ENCODE peak calls at places on chromosomes 6 and 20, in seven cellular contexts. One of them, this sample, is unnamed.

GRCh38 chr20:13202553-13202952 is 18.5 kb upstream of the ISM1 start:
- DNase-seq in A549: no peak
- DNase-seq in K562: no peak
- DNase-seq in HCT116: no peak
- DNase-seq in GM23338: no peak
- DNase-seq in SK-N-SH: no peak
- DNase-seq in HL-60: no peak
- DNase-seq in this sample: no peak

GRCh38 chr20:57342829-57343228 is 8.2 kb upstream of the RAE1 start:
- DNase-seq in A549: no peak
- DNase-seq in K562: no peak
- DNase-seq in HCT116: no peak
- DNase-seq in GM23338: no peak
- DNase-seq in SK-N-SH: no peak
- DNase-seq in HL-60: no peak
- DNase-seq in this sample: no peak

GRCh38 chr20:48523191-48523757 is 304.5 kb downstream of the PREX1 start:
- DNase-seq in A549: peak
- DNase-seq in K562: no peak
- DNase-seq in HCT116: peak
- DNase-seq in GM23338: peak
- DNase-seq in SK-N-SH: peak
- DNase-seq in HL-60: peak
- DNase-seq in this sample: peak

GRCh38 chr6:139436521-139437348 is 62.3 kb upstream of the CITED2 start:
- DNase-seq in A549: peak
- DNase-seq in K562: no peak
- DNase-seq in HCT116: no peak
- DNase-seq in GM23338: no peak
- DNase-seq in SK-N-SH: no peak
- DNase-seq in HL-60: no peak
- DNase-seq in this sample: no peak

GRCh38 chr6:88349511-88349910 is 183.4 kb upstream of the CNR1 start:
- DNase-seq in A549: no peak
- DNase-seq in K562: no peak
- DNase-seq in HCT116: no peak
- DNase-seq in GM23338: no peak
- DNase-seq in SK-N-SH: no peak
- DNase-seq in HL-60: no peak
- DNase-seq in this sample: no peak

GRCh38 chr20:18057106-18057993 is at the start of gene OVOL2:
- DNase-seq in A549: peak
- DNase-seq in K562: peak
- DNase-seq in HCT116: peak
- DNase-seq in GM23338: peak
- DNase-seq in SK-N-SH: peak
- DNase-seq in HL-60: no peak
- DNase-seq in this sample: no peak

GRCh38 chr6:28807682-28808280 is 116.0 kb downstream of the TRIM27 start:
- DNase-seq in A549: peak
- DNase-seq in K562: peak
- DNase-seq in HCT116: peak
- DNase-seq in GM23338: peak
- DNase-seq in SK-N-SH: peak
- DNase-seq in HL-60: no peak
- DNase-seq in this sample: no peak

GRCh38 chr6:166463363-166464067 is 80.8 kb upstream of the MPC1 start:
- DNase-seq in A549: no peak
- DNase-seq in K562: no peak
- DNase-seq in HCT116: no peak
- DNase-seq in GM23338: no peak
- DNase-seq in SK-N-SH: no peak
- DNase-seq in HL-60: no peak
- DNase-seq in this sample: no peak

GRCh38 chr6:53718597-53719460 is 53.3 kb upstream of the KLHL31 start:
- DNase-seq in A549: peak
- DNase-seq in K562: peak
- DNase-seq in HCT116: peak
- DNase-seq in GM23338: peak
- DNase-seq in SK-N-SH: peak
- DNase-seq in HL-60: peak
- DNase-seq in this sample: peak

GRCh38 chr20:51768759-51769517 is 748 bp upstream of the ATP9A start:
- DNase-seq in A549: no peak
- DNase-seq in K562: no peak
- DNase-seq in HCT116: no peak
- DNase-seq in GM23338: peak
- DNase-seq in SK-N-SH: no peak
- DNase-seq in HL-60: no peak
- DNase-seq in this sample: no peak

GRCh38 chr6:140071115-140071514 is 696.7 kb upstream of the CITED2 start:
- DNase-seq in A549: no peak
- DNase-seq in K562: no peak
- DNase-seq in HCT116: no peak
- DNase-seq in GM23338: no peak
- DNase-seq in SK-N-SH: peak
- DNase-seq in HL-60: no peak
- DNase-seq in this sample: no peak

GRCh38 chr6:36743538-36744441 is 46.2 kb downstream of the RAB44 start:
- DNase-seq in A549: peak
- DNase-seq in K562: peak
- DNase-seq in HCT116: no peak
- DNase-seq in GM23338: no peak
- DNase-seq in SK-N-SH: no peak
- DNase-seq in HL-60: no peak
- DNase-seq in this sample: no peak

GRCh38 chr20:9978395-9979004 is 56.3 kb upstream of the ANKEF1 start:
- DNase-seq in A549: peak
- DNase-seq in K562: no peak
- DNase-seq in HCT116: peak
- DNase-seq in GM23338: peak
- DNase-seq in SK-N-SH: peak
- DNase-seq in HL-60: peak
- DNase-seq in this sample: peak

GRCh38 chr20:36523341-36523740 is 18.0 kb upstream of the MYL9 start:
- DNase-seq in A549: no peak
- DNase-seq in K562: no peak
- DNase-seq in HCT116: no peak
- DNase-seq in GM23338: no peak
- DNase-seq in SK-N-SH: no peak
- DNase-seq in HL-60: no peak
- DNase-seq in this sample: no peak

GRCh38 chr20:36085686-36086267 is 68.8 kb upstream of the EPB41L1 start:
- DNase-seq in A549: peak
- DNase-seq in K562: peak
- DNase-seq in HCT116: peak
- DNase-seq in GM23338: no peak
- DNase-seq in SK-N-SH: no peak
- DNase-seq in HL-60: no peak
- DNase-seq in this sample: peak

GRCh38 chr6:125453516-125453915 is 151.7 kb upstream of the HDDC2 start:
- DNase-seq in A549: no peak
- DNase-seq in K562: no peak
- DNase-seq in HCT116: no peak
- DNase-seq in GM23338: peak
- DNase-seq in SK-N-SH: no peak
- DNase-seq in HL-60: no peak
- DNase-seq in this sample: no peak
- H3K4me3 ChIP-seq in A549: no peak
- H3K4me3 ChIP-seq in K562: no peak
- H3K4me3 ChIP-seq in HCT116: no peak
- H3K4me3 ChIP-seq in GM23338: no peak
- H3K4me3 ChIP-seq in SK-N-SH: no peak
- H3K4me3 ChIP-seq in HL-60: no peak
- H3K4me3 ChIP-seq in this sample: no peak

DNA sequence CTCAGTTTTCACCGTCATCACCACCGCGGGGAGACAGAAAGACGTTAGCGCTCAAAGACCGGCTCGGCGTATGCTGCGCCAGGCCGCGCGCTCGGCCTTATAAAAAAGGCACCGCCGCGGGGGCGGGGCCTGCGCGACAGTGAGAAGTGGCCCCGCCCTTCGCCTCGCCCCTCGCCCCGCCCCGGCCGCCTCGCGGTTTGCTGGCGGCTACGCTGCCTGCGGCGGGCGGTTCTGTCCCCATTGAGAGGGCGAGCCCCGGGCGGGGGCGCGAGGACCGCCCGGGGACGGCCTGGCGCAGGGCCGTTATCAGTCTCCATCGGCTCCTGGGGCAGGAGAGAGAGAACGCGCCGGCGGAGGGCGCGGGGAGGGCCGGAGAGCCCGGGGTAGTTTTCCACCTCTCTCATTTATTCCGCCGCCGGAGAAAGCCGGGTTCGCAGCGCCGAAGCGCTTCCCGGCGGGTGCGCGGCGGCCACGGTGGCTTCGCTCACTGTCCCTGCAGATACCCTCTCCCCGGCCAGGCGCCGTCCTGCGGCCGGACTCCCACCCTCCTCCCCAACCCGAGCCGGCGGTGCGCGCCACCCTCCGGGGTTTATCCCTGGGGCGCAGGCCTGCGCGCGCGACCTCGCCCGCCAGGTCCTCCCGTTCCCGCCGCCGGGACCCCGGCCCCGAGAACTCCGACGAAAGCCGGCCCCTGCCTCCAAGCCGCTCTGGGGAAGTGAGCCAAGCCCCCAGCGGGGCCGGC is 122.5 kb upstream of the SLC2A12 start:
- DNase-seq in A549: peak
- DNase-seq in K562: peak
- DNase-seq in HCT116: peak
- DNase-seq in GM23338: peak
- DNase-seq in SK-N-SH: peak
- DNase-seq in HL-60: peak
- DNase-seq in this sample: peak
- TF ChIP-seq CTCF in A549: no peak
- TF ChIP-seq CTCF in K562: no peak
- TF ChIP-seq CTCF in HCT116: no peak
- TF ChIP-seq CTCF in GM23338: no peak
- TF ChIP-seq CTCF in SK-N-SH: no peak
- TF ChIP-seq CTCF in HL-60: no peak
- TF ChIP-seq CTCF in this sample: no peak

DNA sequence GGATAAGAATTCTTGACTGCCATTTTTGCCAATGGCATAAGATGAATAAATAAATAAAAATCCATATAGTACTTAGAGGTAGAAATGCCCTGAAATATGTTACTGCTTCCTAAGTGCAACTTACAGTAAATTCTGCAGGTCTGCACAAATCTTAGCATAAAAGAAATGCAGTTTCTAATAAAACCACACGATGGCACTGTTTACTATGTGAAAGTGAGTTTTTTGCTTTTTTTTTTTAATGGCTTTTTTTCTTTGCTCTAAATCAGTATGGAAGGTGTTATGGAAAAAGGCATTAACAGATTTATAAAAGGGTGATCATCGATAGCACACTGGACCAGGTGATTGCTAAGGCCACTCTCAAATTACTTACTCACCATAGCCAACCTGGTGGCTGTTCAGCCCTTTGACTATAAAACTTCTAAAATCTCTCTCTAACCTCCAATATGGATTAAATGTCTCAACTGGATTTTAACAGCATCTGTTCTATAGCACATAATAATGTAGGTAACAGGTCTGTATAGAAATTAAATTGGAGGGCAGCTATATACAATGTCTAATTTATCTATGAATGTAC is 45.8 kb downstream of the AHI1 start:
- DNase-seq in A549: peak
- DNase-seq in K562: peak
- DNase-seq in HCT116: peak
- DNase-seq in GM23338: peak
- DNase-seq in SK-N-SH: peak
- DNase-seq in HL-60: no peak
- DNase-seq in this sample: peak
- TF ChIP-seq REST in A549: no peak
- TF ChIP-seq REST in K562: no peak
- TF ChIP-seq REST in HCT116: no peak
- TF ChIP-seq REST in GM23338: no peak
- TF ChIP-seq REST in SK-N-SH: no peak
- TF ChIP-seq REST in HL-60: no peak
- TF ChIP-seq REST in this sample: no peak

DNA sequence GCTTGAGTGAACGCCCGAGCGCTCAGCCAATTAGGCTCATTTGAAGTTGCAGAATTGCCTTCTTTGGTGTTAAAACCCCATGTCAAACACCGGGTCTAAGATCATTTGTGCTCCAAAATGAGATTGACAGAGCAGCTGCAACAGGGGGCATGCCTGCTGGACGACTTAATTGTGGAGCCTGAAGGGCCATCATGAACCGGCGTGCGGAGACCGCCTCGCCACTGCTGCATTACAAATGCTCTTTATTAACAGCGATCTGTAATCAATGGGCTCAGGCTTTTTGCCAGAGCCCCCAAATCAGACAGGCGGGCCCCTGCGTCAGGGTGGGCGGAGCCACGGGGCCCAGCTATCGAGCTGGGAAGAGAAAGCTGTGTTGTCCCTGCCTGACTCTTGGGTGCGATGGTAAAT is 183.2 kb downstream of the SIM1 start:
- DNase-seq in A549: no peak
- DNase-seq in K562: no peak
- DNase-seq in HCT116: no peak
- DNase-seq in GM23338: peak
- DNase-seq in SK-N-SH: peak
- DNase-seq in HL-60: no peak
- DNase-seq in this sample: no peak
- H3K4me3 ChIP-seq in A549: no peak
- H3K4me3 ChIP-seq in K562: no peak
- H3K4me3 ChIP-seq in HCT116: no peak
- H3K4me3 ChIP-seq in GM23338: peak
- H3K4me3 ChIP-seq in SK-N-SH: peak
- H3K4me3 ChIP-seq in HL-60: no peak
- H3K4me3 ChIP-seq in this sample: peak

This sample was measured in Panc1.